ENCODE peak calls at places on chromosome 18, in five cellular contexts. A, S, J, V and D are unnamed samples.
A peak's percentile ranks its signal among the peaks of the same experiment; 100 is the strongest.

GRCh38 chr18:55159027-55159426 is 199.8 kb upstream of the CCDC68 start:
- DNase-seq in A (no peak), S (no peak), J (no peak), V (no peak), D (no peak)

GRCh38 chr18:2923464-2923863 is 76.7 kb downstream of the EMILIN2 start:
- DNase-seq in A (no peak), S (peak; percentile 19), J (no peak), V (no peak), D (no peak)

GRCh38 chr18:75220786-75221355 is 10.3 kb downstream of the TSHZ1 start:
- DNase-seq in A (no peak), S (peak; percentile 34), J (no peak), V (no peak), D (no peak)

GRCh38 chr18:22983175-22983574 is 50.0 kb downstream of the RBBP8 start:
- DNase-seq in A (no peak), S (peak; percentile 38), J (no peak), V (peak; percentile 36), D (no peak)

GRCh38 chr18:62979172-62979571 is 263.8 kb downstream of the PHLPP1 start:
- DNase-seq in A (no peak), S (peak; percentile 83), J (no peak), V (no peak), D (peak; percentile 42)

GRCh38 chr18:28767201-28767600 is 590.3 kb upstream of the CDH2 start:
- DNase-seq in A (no peak), S (peak; percentile 13), J (no peak), V (no peak), D (no peak)

GRCh38 chr18:21663615-21664014 is 41.0 kb downstream of the ABHD3 start:
- DNase-seq in A (no peak), S (no peak), J (no peak), V (no peak), D (no peak)

GRCh38 chr18:31511098-31511497 is 13.1 kb downstream of the DSG2 start:
- DNase-seq in A (no peak), S (no peak), J (no peak), V (no peak), D (no peak)

GRCh38 chr18:64201781-64202180 is 52.9 kb upstream of the LINC00305 start:
- DNase-seq in A (no peak), S (no peak), J (no peak), V (no peak), D (no peak)

GRCh38 chr18:46414863-46415262 is 242.2 kb downstream of the LOXHD1 start:
- DNase-seq in A (no peak), S (no peak), J (no peak), V (no peak), D (no peak)

GRCh38 chr18:79801641-79802040 is 3.9 kb downstream of the KCNG2 start:
- DNase-seq in A (no peak), S (no peak), J (no peak), V (no peak), D (no peak)

GRCh38 chr18:21134895-21135294 is 23.3 kb upstream of the ROCK1 start:
- DNase-seq in A (no peak), S (peak; percentile 55), J (no peak), V (no peak), D (no peak)

GRCh38 chr18:34647251-34647650 is 62.8 kb upstream of the DTNA start:
- DNase-seq in A (no peak), S (no peak), J (no peak), V (no peak), D (no peak)

GRCh38 chr18:74255022-74255658 is 36.6 kb downstream of the CYB5A start:
- DNase-seq in A (no peak), S (peak; percentile 32), J (no peak), V (no peak), D (no peak)

GRCh38 chr18:7084766-7085080 is 32.9 kb downstream of the LAMA1 start:
- DNase-seq in A (no peak), S (peak; percentile 78), J (no peak), V (no peak), D (no peak)

GRCh38 chr18:60062396-60062795 is 162.6 kb downstream of the PMAIP1 start:
- DNase-seq in A (no peak), S (peak; percentile 69), J (no peak), V (no peak), D (no peak)

GRCh38 chr18:43789234-43790000 is 512.1 kb upstream of the SYT4 start:
- DNase-seq in A (no peak), S (no peak), J (no peak), V (no peak), D (no peak)

GRCh38 chr18:68519341-68519740 is 195.6 kb downstream of the TMX3 start:
- DNase-seq in A (no peak), S (no peak), J (no peak), V (peak; percentile 36), D (no peak)

GRCh38 chr18:53458944-53459580 is 765.4 kb downstream of the MBD2 start:
- DNase-seq in A (no peak), S (no peak), J (no peak), V (no peak), D (peak; percentile 55)

GRCh38 chr18:74368901-74369705 is 53.5 kb downstream of the C18orf63 start:
- DNase-seq in A (no peak), S (no peak), J (no peak), V (no peak), D (no peak)

GRCh38 chr18:49550621-49551020 is 11.2 kb upstream of the LIPG start:
- DNase-seq in A (no peak), S (no peak), J (no peak), V (no peak), D (no peak)

GRCh38 chr18:50193796-50194622 is 938 bp downstream of the MYO5B start:
- DNase-seq in A (no peak), S (peak; percentile 25), J (peak; percentile 25), V (no peak), D (no peak)

GRCh38 chr18:36770315-36770946 is 58.4 kb downstream of the TPGS2 start:
- DNase-seq in A (no peak), S (no peak), J (no peak), V (no peak), D (no peak)

GRCh38 chr18:28855524-28855923 is 678.6 kb upstream of the CDH2 start:
- DNase-seq in A (no peak), S (peak; percentile 48), J (no peak), V (no peak), D (no peak)

GRCh38 chr18:8800445-8800844 is 95.1 kb downstream of the MTCL1 start:
- DNase-seq in A (no peak), S (peak; percentile 96), J (no peak), V (peak; percentile 98), D (no peak)

GRCh38 chr18:35457140-35457704 is 40.5 kb downstream of the INO80C start:
- DNase-seq in A (no peak), S (peak; percentile 93), J (no peak), V (no peak), D (no peak)

GRCh38 chr18:41323044-41323443 is 632.0 kb upstream of the PIK3C3 start:
- DNase-seq in A (no peak), S (peak; percentile 44), J (no peak), V (no peak), D (no peak)

GRCh38 chr18:70289351-70290330 is 796 bp downstream of the SOCS6 start:
- DNase-seq in A (no peak), S (peak; percentile 31), J (peak; percentile 24), V (no peak), D (peak; percentile 32)